ENCODE peak calls at places on chromosomes 5 and 9, in nine cellular contexts. L is GM04503; D is occipital lobe; Y is HuH-7; G is T1000; H is NCI-H1694 treated with DMSO at 0.1 percent for 48 hours; F is natural killer cell; Z is endothelial cell; U is activated naive CD4-positive, alpha-beta T cell treated with Interleukin-2 at 50 U/mL for 16 hours. M is an unnamed sample.

GRCh38 chr5:54628049-54628448 is 110.5 kb downstream of the SNX18 start:
- DNase-seq in H (no peak), G (no peak), L (no peak), Z (no peak), Y (peak), U (no peak), F (no peak), D (no peak), M (no peak)

GRCh38 chr9:112087506-112087905 is 87.6 kb downstream of the SUSD1 start:
- DNase-seq in L (no peak), Z (no peak), G (no peak), F (no peak), H (no peak), U (no peak), D (no peak), Y (no peak), M (no peak)

GRCh38 chr5:143594913-143595818 is 191.7 kb upstream of the NR3C1 start:
- DNase-seq in F (no peak), U (no peak), Y (no peak), H (no peak), Z (no peak), G (no peak), L (no peak), D (no peak), M (no peak)

GRCh38 chr5:120304653-120305052 is 159.4 kb upstream of the PRR16 start:
- DNase-seq in G (no peak), U (no peak), D (no peak), Y (no peak), H (no peak), F (no peak), Z (no peak), L (peak), M (no peak)

GRCh38 chr5:97729938-97730337 is 546.9 kb upstream of the RIOK2 start:
- DNase-seq in G (no peak), L (no peak), D (no peak), H (no peak), F (no peak), U (no peak), Z (no peak), Y (no peak), M (no peak)

GRCh38 chr9:136488247-136489214 is 5.7 kb upstream of the SEC16A start:
- DNase-seq in F (peak), G (peak), Z (peak), U (peak), Y (peak), D (peak), L (no peak), H (no peak), M (peak)

GRCh38 chr5:107893642-107894041 is 222.9 kb upstream of the EFNA5 start:
- DNase-seq in D (no peak), U (no peak), H (no peak), F (no peak), G (no peak), L (peak), Y (no peak), Z (no peak), M (no peak)

GRCh38 chr5:40909723-40910122 is 426 bp downstream of the C7 start:
- DNase-seq in U (no peak), F (no peak), G (no peak), D (no peak), Y (no peak), Z (no peak), H (no peak), L (no peak), M (no peak)

GRCh38 chr5:76363385-76364261 is 39.5 kb upstream of the IQGAP2 start:
- DNase-seq in F (no peak), U (no peak), L (no peak), G (no peak), D (no peak), H (no peak), Z (no peak), Y (no peak), M (no peak)

GRCh38 chr9:131986576-131986975 is 93.1 kb downstream of the MED27 start:
- DNase-seq in Z (no peak), Y (no peak), H (no peak), F (no peak), G (no peak), D (no peak), U (no peak), L (no peak), M (no peak)

GRCh38 chr5:80255425-80255751 is 460 bp downstream of the SERINC5 start:
- DNase-seq in U (peak), H (peak), L (no peak), D (no peak), Y (peak), F (no peak), G (peak), Z (peak), M (peak)

GRCh38 chr5:134525687-134526482 is 415 bp downstream of the JADE2 start:
- DNase-seq in U (peak), Z (peak), H (peak), Y (peak), G (no peak), D (peak), L (no peak), F (peak), M (peak)

GRCh38 chr5:6700686-6701355 is 12.4 kb upstream of the TENT4A start:
- DNase-seq in Y (no peak), F (no peak), G (no peak), L (no peak), U (no peak), H (no peak), D (no peak), Z (no peak), M (no peak)

GRCh38 chr5:23631283-23632045 is 124.1 kb downstream of the PRDM9 start:
- DNase-seq in U (no peak), G (no peak), Z (no peak), L (no peak), Y (no peak), H (no peak), F (no peak), D (peak), M (no peak)

GRCh38 chr9:125370786-125371185 is 109.2 kb downstream of the GAPVD1 start:
- DNase-seq in F (no peak), H (no peak), Z (no peak), D (no peak), L (no peak), Y (no peak), G (no peak), U (no peak), M (no peak)

GRCh38 chr9:96086936-96087582 is 211.6 kb downstream of the ERCC6L2 start:
- DNase-seq in Y (peak), L (no peak), F (no peak), D (no peak), Z (no peak), U (no peak), H (no peak), G (no peak), M (no peak)

M was measured in effector CD4-positive, alpha-beta T cell.